ENCODE peak calls at places on chromosomes 12 and 14, in four cellular contexts. S is WERI-Rb-1, R is GM23338, E is body of pancreas. X is an unnamed sample.

GRCh38 chr12:2555487-2556082 is 239.2 kb upstream of the FKBP4 start:
- DNase-seq in S (peak; percentile 76), R (peak; percentile 24), E (no peak), X (no peak)

GRCh38 chr14:25884657-25885056 is 713.2 kb downstream of the NOVA1 start:
- DNase-seq in S (no peak), R (no peak), E (no peak), X (no peak)

GRCh38 chr12:132178801-132179401 is 34.6 kb downstream of the NOC4L start:
- DNase-seq in S (no peak), R (peak; percentile 44), E (no peak), X (no peak)

GRCh38 chr14:99325016-99325415 is 53.0 kb upstream of the BCL11B start:
- DNase-seq in S (no peak), R (no peak), E (no peak), X (no peak)

GRCh38 chr14:66288511-66288910 is 197.7 kb upstream of the CCDC196 start:
- DNase-seq in S (no peak), R (no peak), E (no peak), X (no peak)

GRCh38 chr14:99230271-99231141 is 41.5 kb downstream of the BCL11B start:
- DNase-seq in S (no peak), R (peak; percentile 69), E (no peak), X (no peak)

GRCh38 chr12:81998761-81999378 is 239.7 kb upstream of the PPFIA2 start:
- DNase-seq in S (no peak), R (no peak), E (no peak), X (no peak)

GRCh38 chr14:97625512-97625911 is 828.3 kb downstream of the VRK1 start:
- DNase-seq in S (no peak), R (no peak), E (no peak), X (no peak)

GRCh38 chr12:90510948-90511347 is 444.0 kb downstream of the CCER1 start:
- DNase-seq in S (no peak), R (no peak), E (no peak), X (no peak)

GRCh38 chr14:77306406-77307098 is 14.1 kb downstream of the POMT2 start:
- DNase-seq in S (no peak), R (no peak), E (no peak), X (peak; percentile 20)

GRCh38 chr12:45655186-45655585 is 74.3 kb upstream of the ARID2 start:
- DNase-seq in S (no peak), R (peak; percentile 23), E (peak; percentile 11), X (no peak)

GRCh38 chr12:87274594-87275245 is 754.5 kb downstream of the C12orf50 start:
- DNase-seq in S (peak; percentile 9), R (peak; percentile 80), E (no peak), X (no peak)

GRCh38 chr12:75489613-75490210 is 9.2 kb downstream of the GLIPR1 start:
- DNase-seq in S (no peak), R (peak; percentile 12), E (no peak), X (no peak)

GRCh38 chr12:12209675-12210074 is 57.2 kb downstream of the LRP6 start:
- DNase-seq in S (no peak), R (no peak), E (no peak), X (no peak)

GRCh38 chr12:130142736-130143135 is 19.5 kb upstream of the FZD10 start:
- DNase-seq in S (no peak), R (no peak), E (no peak), X (no peak)

GRCh38 chr12:126719886-126720666 is 1546.9 kb upstream of the TMEM132C start:
- DNase-seq in S (no peak), R (no peak), E (no peak), X (no peak)

GRCh38 chr12:51798507-51798906 is 50.0 kb downstream of the FIGNL2 start:
- DNase-seq in S (no peak), R (no peak), E (no peak), X (no peak)

GRCh38 chr12:75913502-75914110 is 118.0 kb downstream of the PHLDA1 start:
- DNase-seq in S (no peak), R (no peak), E (peak; percentile 25), X (no peak)

GRCh38 chr12:6821271-6821673 is 349 bp upstream of the GPR162 start:
- DNase-seq in S (peak; percentile 86), R (peak; percentile 89), E (peak; percentile 51), X (no peak)

GRCh38 chr12:65170245-65170881 is 980 bp downstream of the LEMD3 start:
- DNase-seq in S (peak; percentile 74), R (peak; percentile 76), E (peak; percentile 57), X (peak; percentile 3)

GRCh38 chr12:6606331-6607131 is 648 bp downstream of the CHD4 start:
- DNase-seq in S (peak; percentile 55), R (peak; percentile 63), E (peak; percentile 88), X (peak; percentile 80)

GRCh38 chr12:53344824-53345485 is 8.8 kb upstream of the SP7 start:
- DNase-seq in S (peak; percentile 55), R (peak; percentile 75), E (peak; percentile 81), X (no peak)

GRCh38 chr12:53343449-53343848 is 7.3 kb upstream of the SP7 start:
- DNase-seq in S (no peak), R (no peak), E (no peak), X (no peak)

GRCh38 chr12:53343978-53344377 is 7.8 kb upstream of the SP7 start:
- DNase-seq in S (no peak), R (no peak), E (no peak), X (no peak)

GRCh38 chr12:53345486-53346195 is 9.5 kb upstream of the SP7 start:
- DNase-seq in S (peak; percentile 69), R (peak; percentile 63), E (peak; percentile 23), X (no peak)

DNA sequence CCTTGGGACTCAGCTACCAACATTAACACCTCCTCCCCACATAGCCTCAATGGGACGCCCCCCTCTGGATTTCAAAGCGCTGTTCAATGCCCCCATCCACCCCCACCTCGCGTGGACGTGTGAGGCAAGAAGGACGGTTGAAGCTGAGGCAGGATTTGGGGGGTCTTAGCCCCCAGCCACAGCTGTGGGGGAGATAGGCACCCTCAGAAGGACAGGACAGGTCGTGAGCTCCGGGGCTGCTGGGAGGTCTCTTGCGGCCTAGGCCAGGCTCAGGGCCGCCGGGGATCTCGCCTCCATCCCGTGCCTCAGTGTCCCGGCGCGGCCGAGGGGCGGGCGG is 8.3 kb upstream of the SP7 start:
- DNase-seq in S (no peak), R (no peak), E (no peak), X (no peak)
- H3K27ac ChIP-seq in S (no peak overlapping the region), R (no peak overlapping the region), E (no peak overlapping the region), X (peak overlapping the region; percentile 87)

GRCh38 chr14:61174395-61175386 is 106.4 kb downstream of the TMEM30B start:
- DNase-seq in S (no peak), R (no peak), E (no peak), X (no peak)
- H3K27ac ChIP-seq in S (no peak overlapping the region), R (peak overlapping the region; percentile 21), E (no peak overlapping the region), X (no peak overlapping the region)

GRCh38 chr12:124837958-124838803 is 25.5 kb downstream of the SCARB1 start:
- DNase-seq in S (no peak), R (no peak), E (peak; percentile 91), X (peak; percentile 59)
- H3K27ac ChIP-seq in S (no peak overlapping the region), R (peak overlapping the region; percentile 63), E (peak overlapping the region; percentile 48), X (peak overlapping the region; percentile 64)

GRCh38 chr12:97223419-97223818 is 239.2 kb upstream of the RMST start:
- DNase-seq in S (no peak), R (no peak), E (no peak), X (no peak)
- H3K27ac ChIP-seq in S (no peak overlapping the region), R (no peak overlapping the region), E (no peak overlapping the region), X (no peak overlapping the region)

DNA sequence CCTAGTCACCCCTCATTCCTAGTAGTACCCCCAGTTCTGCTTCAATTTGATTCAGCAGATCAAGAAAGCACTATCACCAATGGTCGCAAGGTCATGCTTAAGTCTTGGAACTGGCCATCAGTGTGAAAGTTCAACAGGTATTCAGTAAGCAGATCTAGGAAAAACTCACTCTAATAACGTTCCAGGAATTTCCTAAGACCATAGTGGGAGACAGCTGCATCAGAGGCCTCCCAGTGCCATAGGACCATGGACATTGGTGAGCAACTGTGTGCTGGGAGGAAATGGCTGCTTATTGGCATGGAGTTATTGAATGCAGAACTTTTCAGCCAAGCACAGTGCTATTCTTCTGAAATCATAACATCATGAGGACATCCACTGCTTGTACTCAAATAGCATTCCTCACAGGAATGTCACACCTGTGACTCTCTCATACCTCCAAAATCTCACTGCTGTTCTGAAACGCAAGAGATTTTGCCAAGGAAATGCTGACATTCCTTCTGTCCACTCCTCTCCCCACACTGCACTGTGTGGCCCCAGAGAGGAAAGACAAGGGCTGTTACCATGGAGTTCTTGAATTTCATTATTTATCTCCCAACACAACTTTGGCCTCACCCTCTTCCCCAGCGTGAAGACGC is 30.9 kb upstream of the MDM2 start:
- DNase-seq in S (no peak), R (no peak), E (no peak), X (no peak)
- H3K27ac ChIP-seq in S (no peak overlapping the region), R (no peak overlapping the region), E (no peak overlapping the region), X (no peak overlapping the region)

DNA sequence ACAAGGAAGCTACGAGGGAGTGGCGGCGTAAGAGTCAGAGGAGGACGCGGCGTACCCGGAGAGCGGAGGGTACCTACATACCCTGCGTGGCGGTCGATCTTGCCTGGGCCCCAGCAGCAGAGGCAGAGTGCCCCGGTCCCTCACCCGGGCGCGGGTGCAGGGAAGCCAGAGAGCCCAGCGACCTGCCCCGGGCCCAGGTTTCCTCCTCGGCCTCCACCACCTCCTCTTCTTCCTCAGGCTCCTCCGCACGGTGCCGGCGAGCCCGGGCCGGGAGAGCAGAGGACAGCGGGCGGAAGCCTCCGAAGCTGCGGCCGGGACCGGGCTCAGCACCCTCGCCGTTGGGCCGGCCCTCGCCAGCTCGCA is 6.7 kb downstream of the ZNF219 start:
- DNase-seq in S (no peak), R (no peak), E (no peak), X (no peak)
- H3K27ac ChIP-seq in S (peak overlapping the region; percentile 99), R (no peak overlapping the region), E (no peak overlapping the region), X (no peak overlapping the region)

DNA sequence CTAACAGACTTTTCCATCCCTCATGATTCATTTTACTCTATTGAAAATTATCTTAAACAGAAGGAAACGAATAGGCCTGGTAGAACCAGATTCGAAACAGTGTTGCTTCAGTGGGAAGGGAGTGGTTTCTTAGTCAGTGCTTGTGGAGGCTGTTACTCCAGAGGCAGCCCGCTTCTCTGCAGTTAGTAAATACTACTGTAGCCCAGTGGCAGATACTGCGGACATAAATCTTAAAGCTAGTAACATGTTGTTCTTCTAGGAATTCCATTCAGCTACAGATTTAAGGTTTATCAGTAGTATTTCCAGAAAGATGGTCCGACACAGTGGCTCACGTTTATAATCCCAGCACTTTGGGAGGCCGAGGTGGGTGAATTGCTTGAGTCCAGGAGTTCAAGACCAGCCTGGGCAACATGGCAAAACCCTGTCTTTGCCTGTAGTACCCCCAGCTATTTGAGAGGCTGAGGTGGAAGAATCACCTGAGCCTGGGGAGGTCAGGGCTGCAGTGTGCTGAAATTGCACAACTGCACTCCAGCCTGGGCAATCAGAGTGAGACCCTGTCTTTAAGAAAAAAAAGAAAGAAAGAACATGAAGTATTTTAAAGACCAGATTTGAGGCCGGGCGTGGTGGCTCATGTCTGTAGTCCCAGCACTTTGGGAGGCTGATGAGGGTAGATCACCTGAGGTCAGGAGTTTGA is 45.9 kb downstream of the DIP2B start:
- DNase-seq in S (no peak), R (no peak), E (no peak), X (no peak)
- H3K27ac ChIP-seq in S (no peak overlapping the region), R (no peak overlapping the region), E (no peak overlapping the region), X (no peak overlapping the region)

DNA sequence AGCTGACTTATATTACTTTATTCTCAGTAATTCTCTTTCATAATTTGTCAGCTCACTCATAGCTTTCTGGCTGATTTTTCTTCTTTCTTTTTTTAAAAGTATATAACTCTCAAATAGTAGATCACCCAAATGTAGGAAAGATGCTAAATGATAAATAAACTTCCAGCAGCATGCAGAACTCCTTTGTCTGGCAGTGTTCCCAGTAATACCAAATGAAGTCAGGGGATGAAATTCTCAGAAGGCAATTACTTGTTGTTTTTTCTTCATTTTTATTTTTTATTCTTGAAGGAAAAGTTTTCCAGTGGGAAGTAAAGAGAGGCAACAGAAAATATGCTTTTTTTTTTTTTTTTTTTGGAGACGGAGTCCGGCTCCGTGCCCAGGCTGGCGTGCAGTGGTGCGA is 133.2 kb upstream of the SLCO1C1 start:
- DNase-seq in S (no peak), R (no peak), E (no peak), X (no peak)
- H3K27ac ChIP-seq in S (no peak overlapping the region), R (no peak overlapping the region), E (no peak overlapping the region), X (no peak overlapping the region)